ENCODE peak calls at places on chromosomes 2 and 18, in nine cellular contexts. C is SK-N-SH, N is A549, Z is HL-60, P is Panc1, M is GM23338, Y is HepG2, B is GM12878, W is K562. F is an unnamed sample.
A peak's percentile ranks its signal among the peaks of the same experiment; 100 is the strongest.

GRCh38 chr2:112622528-112622849 is 23.2 kb upstream of the SLC20A1 start:
- DNase-seq in C (no peak), N (peak; percentile 70), Z (no peak), P (no peak), M (no peak), Y (no peak), B (no peak), W (peak; percentile 58), F (no peak)

GRCh38 chr2:230614913-230615332 is 97.7 kb upstream of the CAB39 start:
- DNase-seq in C (no peak), N (no peak), Z (no peak), P (no peak), M (peak; percentile 26), Y (no peak), B (peak; percentile 85), W (peak; percentile 20), F (no peak)

GRCh38 chr18:79912409-79912991 is 39.0 kb downstream of the SLC66A2 start:
- DNase-seq in C (no peak), N (no peak), Z (no peak), P (no peak), M (no peak), Y (no peak), B (no peak), W (no peak), F (no peak)

GRCh38 chr18:24176727-24177416 is 38.0 kb downstream of the CABYR start:
- DNase-seq in C (peak; percentile 71), N (peak; percentile 55), Z (peak; percentile 21), P (no peak), M (peak; percentile 94), Y (peak; percentile 37), B (peak; percentile 61), W (peak; percentile 64), F (peak; percentile 35)

GRCh38 chr2:226423498-226423960 is 376.1 kb downstream of the IRS1 start:
- DNase-seq in C (no peak), N (no peak), Z (peak; percentile 75), P (no peak), M (no peak), Y (no peak), B (no peak), W (no peak), F (no peak)

GRCh38 chr2:70697603-70698383 is 70.2 kb downstream of the ADD2 start:
- DNase-seq in C (no peak), N (no peak), Z (no peak), P (no peak), M (no peak), Y (no peak), B (no peak), W (no peak), F (no peak)

GRCh38 chr2:1967242-1968210 is 223.2 kb upstream of the PXDN start:
- DNase-seq in C (peak; percentile 60), N (no peak), Z (no peak), P (no peak), M (peak; percentile 24), Y (no peak), B (no peak), W (no peak), F (no peak)

GRCh38 chr2:203782262-203782976 is 76.0 kb downstream of the CD28 start:
- DNase-seq in C (peak; percentile 71), N (peak; percentile 79), Z (no peak), P (no peak), M (peak; percentile 83), Y (peak; percentile 78), B (no peak), W (peak; percentile 44), F (peak; percentile 61)

GRCh38 chr2:162198239-162198638 is 45.0 kb downstream of the FAP start:
- DNase-seq in C (no peak), N (no peak), Z (no peak), P (no peak), M (peak; percentile 24), Y (no peak), B (no peak), W (no peak), F (no peak)

DNA sequence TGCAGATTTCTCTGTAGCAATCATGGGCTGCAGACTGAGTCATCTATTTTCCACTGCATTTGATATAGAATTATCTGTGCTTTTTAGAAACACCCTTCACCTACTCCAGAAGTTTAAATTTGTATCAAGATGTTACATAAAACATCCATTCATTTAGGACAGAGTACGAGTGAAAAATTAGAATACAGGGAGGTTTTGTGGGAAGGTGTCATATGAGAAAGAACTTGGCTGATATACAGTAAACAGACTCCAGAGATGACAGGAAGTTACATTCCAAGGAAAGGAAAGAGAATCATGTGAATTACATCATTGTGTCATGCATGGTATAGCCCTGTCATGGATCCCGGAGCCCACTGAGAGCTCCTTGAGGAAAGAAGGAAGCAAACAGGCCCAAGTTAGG is 341.6 kb upstream of the PKDCC start:
- DNase-seq in C (no peak), N (no peak), Z (no peak), P (no peak), M (no peak), Y (no peak), B (no peak), W (no peak), F (no peak)
- TF ChIP-seq REST in C (no peak), N (no peak), Z (no peak), P (no peak), M (no peak), Y (no peak), B (no peak), W (no peak), F (no peak)

GRCh38 chr2:94874277-94874997 is 3.2 kb downstream of the TEKT4 start:
- DNase-seq in C (peak; percentile 89), N (peak; percentile 58), Z (peak; percentile 5), P (peak; percentile 32), M (peak; percentile 91), Y (peak; percentile 50), B (no peak), W (peak; percentile 70), F (peak; percentile 24)
- TF ChIP-seq REST in C (no peak), N (no peak), Z (no peak), P (no peak), M (no peak), Y (no peak), B (no peak), W (no peak), F (no peak)

DNA sequence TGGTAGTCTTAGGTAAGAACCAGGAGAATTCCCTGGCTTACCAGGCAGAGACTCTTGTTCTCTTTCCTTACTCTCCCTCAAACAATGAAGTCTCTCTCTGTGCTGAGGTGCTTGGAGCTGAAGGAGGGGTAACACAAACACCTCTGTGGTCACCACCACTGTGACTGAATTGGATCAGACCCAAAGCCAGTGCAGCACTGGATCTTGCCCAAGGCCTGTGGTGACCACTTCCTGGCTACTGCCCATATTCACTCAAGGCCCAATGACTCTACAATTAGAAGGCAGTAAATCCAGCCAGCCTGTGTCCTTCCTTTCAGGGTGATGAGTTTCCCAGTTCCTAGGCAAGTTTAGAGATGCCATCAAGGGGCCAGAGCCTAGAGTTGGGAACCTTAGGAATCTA is 706.8 kb downstream of the SLC4A3 start:
- DNase-seq in C (no peak), N (no peak), Z (no peak), P (no peak), M (no peak), Y (no peak), B (no peak), W (no peak), F (no peak)
- TF ChIP-seq REST in C (no peak), N (no peak), Z (no peak), P (no peak), M (no peak), Y (no peak), B (no peak), W (no peak), F (no peak)

DNA sequence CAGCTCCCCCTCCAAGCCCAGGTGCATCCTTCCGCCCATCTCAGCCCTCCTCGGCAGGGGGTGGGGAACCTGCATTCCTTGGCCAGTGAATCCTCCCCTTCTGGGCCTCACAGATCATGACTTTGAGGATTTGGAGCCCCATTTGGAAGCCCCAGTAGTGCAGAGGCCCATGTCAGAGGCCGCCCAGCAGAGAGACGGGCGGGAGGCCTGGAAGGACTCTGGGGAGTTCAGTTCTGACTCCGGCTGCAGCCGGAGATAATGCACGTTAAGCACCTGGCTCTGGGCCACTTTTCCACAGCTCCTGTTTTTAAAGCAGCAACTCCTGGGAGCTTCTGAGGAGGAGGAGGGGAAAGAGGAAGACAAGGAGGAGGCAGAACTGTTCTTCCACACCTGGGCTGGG is 14.9 kb downstream of the ATOH8 start:
- DNase-seq in C (peak; percentile 65), N (no peak), Z (no peak), P (no peak), M (peak; percentile 63), Y (no peak), B (no peak), W (peak; percentile 37), F (no peak)
- TF ChIP-seq REST in C (no peak), N (no peak), Z (no peak), P (no peak), M (no peak), Y (no peak), B (no peak), W (no peak), F (no peak)

GRCh38 chr2:24489942-24490673 is 946 bp upstream of the NCOA1 start:
- DNase-seq in C (peak; percentile 42), N (peak; percentile 55), Z (no peak), P (no peak), M (peak; percentile 55), Y (peak; percentile 49), B (no peak), W (peak; percentile 64), F (no peak)
- TF ChIP-seq REST in C (no peak), N (no peak), Z (no peak), P (no peak), M (no peak), Y (no peak), B (no peak), W (no peak), F (no peak)

GRCh38 chr2:62586981-62587380 is 81.0 kb upstream of the TMEM17 start:
- DNase-seq in C (no peak), N (no peak), Z (no peak), P (no peak), M (no peak), Y (no peak), B (peak; percentile 32), W (no peak), F (no peak)
- TF ChIP-seq REST in C (no peak), N (no peak), Z (no peak), P (no peak), M (no peak), Y (no peak), B (no peak), W (no peak), F (no peak)

GRCh38 chr2:126661702-126662465 is 5.9 kb downstream of the GYPC start:
- DNase-seq in C (no peak), N (no peak), Z (no peak), P (no peak), M (no peak), Y (no peak), B (no peak), W (no peak), F (no peak)
- TF ChIP-seq REST in C (no peak), N (no peak), Z (no peak), P (no peak), M (no peak), Y (no peak), B (no peak), W (no peak), F (no peak)

F was measured in HCT116.